ENCODE peak calls at places on chromosome 22, in ten cellular contexts. K is stimulated activated CD4-positive, alpha-beta T cell treated with anti-CD3 and anti-CD28 coated beads, Interleukin-15, amount 100 ng/mL, for 1 hour; W is germinal center; Q is choroid plexus epithelial cell; D is stimulated activated naive CD4-positive, alpha-beta T cell; G is endothelial cell; J is AG10803; R is activated naive CD8-positive, alpha-beta T cell treated with anti-CD3 and anti-CD28 coated beads, Interleukin-2, amount 50 U/mL, for 24 hours; C is naive thymus-derived CD8-positive, alpha-beta T cell; X is left ventricle myocardium inferior. Y is an unnamed sample.

GRCh38 chr22:49358041-49358440 is 469.6 kb downstream of the BRD1 start:
- DNase-seq in K (no peak), W (no peak), Q (no peak), D (no peak), G (no peak), J (no peak), R (no peak), C (no peak), X (no peak), Y (no peak)

GRCh38 chr22:47324435-47324990 is 562.1 kb downstream of the TBC1D22A start:
- DNase-seq in K (no peak), W (no peak), Q (no peak), D (no peak), G (no peak), J (no peak), R (no peak), C (no peak), X (no peak), Y (no peak)

GRCh38 chr22:39325392-39325932 is 6.0 kb upstream of the RPL3 start:
- DNase-seq in K (no peak), W (no peak), Q (no peak), D (no peak), G (no peak), J (no peak), R (no peak), C (no peak), X (no peak), Y (no peak)

GRCh38 chr22:24400726-24401596 is 26.4 kb upstream of the ADORA2A start:
- DNase-seq in K (no peak), W (peak; percentile 56), Q (no peak), D (no peak), G (no peak), J (peak; percentile 35), R (no peak), C (no peak), X (no peak), Y (no peak)

GRCh38 chr22:46335201-46336118 is at the start of gene TRMU:
- DNase-seq in K (peak; percentile 60), W (peak; percentile 89), Q (peak; percentile 88), D (peak; percentile 57), G (peak; percentile 81), J (peak; percentile 89), R (peak; percentile 83), C (peak; percentile 61), X (peak; percentile 90), Y (peak; percentile 97)

GRCh38 chr22:24727218-24727851 is 47.2 kb downstream of the PIWIL3 start:
- DNase-seq in K (no peak), W (no peak), Q (peak; percentile 96), D (no peak), G (no peak), J (no peak), R (no peak), C (no peak), X (no peak), Y (no peak)

GRCh38 chr22:41992496-41992895 is 6.1 kb upstream of the WBP2NL start:
- DNase-seq in K (no peak), W (no peak), Q (no peak), D (no peak), G (no peak), J (no peak), R (no peak), C (no peak), X (no peak), Y (no peak)

GRCh38 chr22:37571258-37571991 is 8.5 kb downstream of the LGALS2 start:
- DNase-seq in K (no peak), W (no peak), Q (no peak), D (no peak), G (no peak), J (no peak), R (no peak), C (no peak), X (no peak), Y (no peak)

GRCh38 chr22:41654322-41654721 is 33.2 kb downstream of the XRCC6 start:
- DNase-seq in K (no peak), W (no peak), Q (no peak), D (no peak), G (no peak), J (no peak), R (no peak), C (no peak), X (no peak), Y (no peak)